ENCODE peak calls at places on chromosomes 11 and 22, in six cellular contexts. P is pancreas, U is IMR-90, H is HCT116, J is ovary, D is heart left ventricle. O is an unnamed sample. For H3K4me1 and H3K9me3, the result is how much of the 10 kb centered on the place peaks cover.

GRCh38 chr11:111510311-111510710 is 1.9 kb downstream of the BTG4 start:
- DNase-seq in J (no peak), U (peak), P (no peak), H (no peak), D (no peak), O (no peak)

GRCh38 chr22:17846326-17846992 is 72.2 kb upstream of the BID start:
- DNase-seq in H (no peak), P (no peak), U (no peak), J (peak), D (no peak), O (no peak)

GRCh38 chr11:45856044-45856468 is 8.8 kb downstream of the CRY2 start:
- DNase-seq in U (peak), H (no peak), P (no peak), J (no peak), D (no peak), O (no peak)

GRCh38 chr11:47886096-47886495 is 37.9 kb upstream of the NUP160 start:
- DNase-seq in P (no peak), U (peak), J (no peak), H (no peak), D (no peak), O (peak)

GRCh38 chr11:113773092-113773415 is 438 bp downstream of the ZW10 start:
- DNase-seq in H (no peak), J (no peak), P (no peak), U (peak), D (no peak), O (no peak)

GRCh38 chr11:13291361-13291760 is 13.8 kb downstream of the BMAL1 start:
- DNase-seq in J (no peak), D (no peak), H (no peak), P (no peak), U (no peak), O (no peak)

GRCh38 chr22:36860821-36861659 is at the start of gene NCF4:
- DNase-seq in J (no peak), H (no peak), P (no peak), D (peak), U (no peak), O (peak)

GRCh38 chr11:128896356-128896755 is 5.2 kb downstream of the KCNJ5 start:
- DNase-seq in P (no peak), H (no peak), D (no peak), J (no peak), U (no peak), O (no peak)

GRCh38 chr11:59550368-59550841 is 39.1 kb downstream of the OR4D9 start:
- DNase-seq in D (peak), P (peak), U (peak), J (peak), H (peak), O (peak)

DNA sequence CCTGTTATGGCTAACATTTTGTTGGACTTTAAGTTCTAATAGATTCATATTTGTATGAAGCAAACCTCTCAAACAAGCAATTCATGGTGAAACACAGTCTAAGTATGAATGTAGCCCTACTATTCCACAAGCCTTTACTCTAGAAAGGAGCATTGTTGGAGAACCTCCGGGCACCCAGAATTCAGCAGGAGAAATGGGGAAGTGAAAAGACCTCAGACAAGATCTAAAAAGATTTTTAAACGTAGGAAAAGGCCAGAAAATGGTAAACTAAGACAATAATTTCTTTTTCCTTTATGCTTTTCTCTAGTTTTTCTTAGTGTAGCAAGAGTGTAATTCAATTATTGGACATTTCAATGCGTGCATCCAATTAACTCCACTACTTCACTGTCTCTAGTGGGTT is 426.4 kb downstream of the INSC start:
- DNase-seq in H (no peak), P (no peak), U (no peak), J (no peak), D (no peak), O (no peak)
- H3K4me1 ChIP-seq in H (under half), P (under half), U (under half), J (under half), D (under half), O (under half)

GRCh38 chr11:2143652-2144548 is 4.7 kb upstream of the IGF2 start:
- DNase-seq in P (peak), U (no peak), H (no peak), J (no peak), D (no peak), O (no peak)
- H3K9me3 ChIP-seq in P (under half), U (under half), H (under half), J (under half), D (under half), O (under half)

GRCh38 chr22:28245579-28246224 is 326.6 kb upstream of the PITPNB start:
- DNase-seq in J (no peak), H (no peak), D (no peak), P (no peak), U (no peak), O (no peak)
- H3K4me3 ChIP-seq in J (no peak), H (no peak), D (no peak), P (no peak), U (no peak), O (no peak)

DNA sequence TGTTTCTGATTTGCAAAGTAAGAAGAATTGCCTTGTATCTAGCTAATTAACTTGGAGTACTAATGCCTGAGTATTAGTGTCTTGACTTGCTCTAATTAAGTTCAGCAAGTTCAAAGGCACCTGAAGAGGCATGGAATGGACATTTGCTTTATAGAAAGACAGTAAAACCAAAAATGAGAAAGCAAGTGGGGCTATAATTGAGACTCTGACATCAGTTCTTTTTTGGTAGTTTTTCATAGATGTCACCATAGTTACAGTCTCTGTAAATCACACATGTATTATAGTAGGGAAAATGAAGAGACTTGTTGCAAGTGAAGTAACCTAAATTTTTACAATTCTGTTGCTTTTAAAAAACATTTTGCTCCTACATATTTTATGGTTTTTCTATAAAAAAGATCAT is 178.0 kb downstream of the HIPK3 start:
- DNase-seq in U (no peak), D (no peak), J (no peak), H (no peak), P (no peak), O (no peak)
- H3K4me1 ChIP-seq in U (under half), D (under half), J (under half), H (under half), P (under half), O (under half)

GRCh38 chr22:24894998-24895397 is 51.5 kb downstream of the LHFPL7 start:
- DNase-seq in U (no peak), D (peak), H (peak), P (peak), J (peak), O (no peak)

GRCh38 chr22:24893341-24894070 is 53.0 kb downstream of the LHFPL7 start:
- DNase-seq in U (no peak), J (peak), P (peak), H (no peak), D (no peak), O (no peak)

GRCh38 chr22:24894220-24894975 is 52.1 kb downstream of the LHFPL7 start:
- DNase-seq in U (peak), D (peak), P (peak), J (peak), H (peak), O (no peak)
- H3K9me3 ChIP-seq in U (under half), D (under half), P (under half), J (under half), H (under half), O (under half)

DNA sequence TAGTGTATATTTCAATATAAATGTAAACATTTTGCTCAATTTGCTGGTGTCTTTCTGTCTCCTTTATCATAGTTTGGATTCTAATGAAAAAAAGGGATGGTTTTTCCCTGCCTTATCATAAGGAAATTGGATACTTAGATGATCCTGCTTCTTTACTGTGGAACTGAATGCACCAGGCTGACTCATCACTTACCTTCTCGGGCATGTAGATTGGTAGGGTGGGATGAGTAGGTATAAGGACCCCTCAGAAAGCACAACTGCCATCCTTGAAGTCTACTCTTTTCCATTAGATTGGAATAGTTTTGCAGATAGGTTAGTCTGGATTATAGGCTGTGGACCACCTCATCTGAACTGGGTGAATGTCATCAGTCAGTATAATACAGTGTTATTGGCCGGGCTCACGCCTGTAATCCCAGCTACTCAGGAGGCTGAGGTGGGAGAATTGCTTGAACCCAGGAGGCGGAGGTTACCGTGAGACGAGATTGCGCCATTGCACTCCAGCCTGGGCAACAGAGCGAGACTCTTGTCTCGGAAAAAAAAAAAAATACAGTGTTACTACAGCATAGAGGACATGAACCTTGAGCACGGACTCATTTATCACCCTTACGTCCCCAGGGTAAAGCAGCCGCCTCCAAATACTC is 7.4 kb upstream of the SIDT2 start:
- DNase-seq in U (peak), J (no peak), H (no peak), D (no peak), P (no peak), O (no peak)
- H3K4me3 ChIP-seq in U (no peak), J (no peak), H (no peak), D (no peak), P (no peak), O (no peak)

DNA sequence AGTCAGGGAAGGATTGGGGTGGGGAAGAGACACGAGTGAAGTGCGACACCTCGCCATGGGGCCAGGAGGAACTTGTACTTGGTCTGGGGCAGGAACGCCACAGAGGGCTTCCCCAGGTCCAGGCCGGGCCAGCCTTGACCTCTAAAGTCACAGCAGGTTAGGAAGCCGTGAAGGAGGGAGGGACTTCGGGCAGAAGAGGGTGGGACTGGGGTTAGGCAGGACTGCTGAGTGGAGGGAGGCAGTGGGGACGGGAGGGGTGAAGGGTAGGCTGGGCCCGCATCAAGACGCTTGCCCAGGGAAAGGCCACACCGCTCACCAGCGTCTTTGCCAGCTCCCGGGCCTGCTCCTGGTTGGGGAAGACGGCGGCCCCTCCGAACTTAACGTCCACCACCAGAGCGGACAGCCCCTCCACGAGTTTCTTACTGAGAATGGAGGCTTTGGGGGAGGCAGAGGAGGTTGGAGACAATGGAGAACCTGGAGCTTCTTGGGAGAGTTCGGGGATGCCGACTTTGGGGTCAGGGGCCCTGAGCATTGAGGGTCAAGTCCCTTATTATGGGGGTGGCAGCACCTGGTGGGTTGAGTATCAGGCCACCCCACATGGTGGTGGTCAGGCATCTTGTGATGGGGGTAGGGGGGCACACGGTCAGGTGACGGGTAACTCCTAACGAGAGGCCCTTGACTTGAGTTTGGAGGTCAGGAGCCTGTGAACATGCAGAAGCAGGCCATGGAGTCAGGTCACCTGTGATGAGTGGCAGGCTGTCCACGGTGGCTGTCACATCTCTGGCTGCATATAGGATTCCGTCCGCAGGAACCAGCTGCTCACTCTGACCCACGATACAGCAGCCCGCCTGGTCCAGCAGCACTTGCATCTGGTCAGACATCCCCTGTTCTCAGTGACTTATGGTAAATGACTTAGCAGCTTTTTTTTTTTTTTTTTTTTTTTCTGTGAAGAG is 1.7 kb upstream of the SCO2 start:
- DNase-seq in J (peak), D (peak), P (peak), U (no peak), H (no peak), O (peak)
- H3K4me1 ChIP-seq in J (under half), D (half or more), P (under half), U (under half), H (under half), O (half or more)

GRCh38 chr11:94649254-94649653 is 82.1 kb downstream of the PIWIL4 start:
- DNase-seq in H (no peak), D (no peak), J (no peak), P (no peak), U (no peak), O (no peak)

GRCh38 chr11:94652735-94653284 is 85.6 kb downstream of the PIWIL4 start:
- DNase-seq in U (no peak), H (no peak), D (no peak), J (no peak), P (no peak), O (no peak)

GRCh38 chr11:94648789-94649188 is 81.6 kb downstream of the PIWIL4 start:
- DNase-seq in J (no peak), H (no peak), P (no peak), D (no peak), U (no peak), O (no peak)

GRCh38 chr11:94649925-94650623 is 82.9 kb downstream of the PIWIL4 start:
- DNase-seq in H (no peak), P (no peak), U (no peak), D (no peak), J (no peak), O (no peak)

DNA sequence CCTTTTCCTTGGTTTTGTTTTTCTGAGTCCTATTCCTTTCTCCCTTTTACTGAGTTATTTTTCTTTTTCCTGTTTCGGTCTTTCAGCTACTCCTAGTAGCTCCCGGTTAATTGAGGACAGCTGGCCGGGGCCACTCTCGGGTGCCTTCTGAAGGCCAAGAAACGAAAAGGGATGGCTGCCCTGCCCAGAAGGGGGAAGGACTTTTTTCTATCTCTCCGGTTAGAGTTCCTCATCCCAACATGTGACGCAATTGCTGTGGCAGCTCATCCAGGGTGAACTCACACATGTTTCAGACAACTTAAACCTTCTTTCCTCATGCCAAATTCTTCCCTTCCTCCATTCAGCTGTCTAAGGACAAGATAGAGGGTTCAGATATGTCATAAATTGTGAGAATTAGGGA is 83.6 kb downstream of the PIWIL4 start:
- DNase-seq in U (peak), D (peak), J (peak), P (no peak), H (no peak), O (no peak)
- H3K9me3 ChIP-seq in U (under half), D (under half), J (under half), P (under half), H (under half), O (under half)

GRCh38 chr11:20024172-20024935 is 135.9 kb downstream of the DBX1 start:
- DNase-seq in H (no peak), D (no peak), U (no peak), P (no peak), J (no peak), O (no peak)
- H3K4me3 ChIP-seq in H (no peak), D (no peak), U (no peak), P (no peak), J (no peak), O (no peak)